ENCODE peak calls at places on chromosomes 6 and 20, in four cellular contexts. One of them, this sample, is unnamed.

GRCh38 chr20:54733687-54734086 is 258.3 kb downstream of the DOK5 start:
- DNase-seq in ovary: no peak
- DNase-seq in A549: no peak
- DNase-seq in adrenal gland: no peak
- DNase-seq in this sample: no peak

GRCh38 chr20:44461142-44461802 is 14.4 kb upstream of the TTPAL start:
- DNase-seq in ovary: no peak
- DNase-seq in A549: no peak
- DNase-seq in adrenal gland: no peak
- DNase-seq in this sample: no peak

GRCh38 chr6:163165922-163166321 is 248.6 kb upstream of the QKI start:
- DNase-seq in ovary: no peak
- DNase-seq in A549: no peak
- DNase-seq in adrenal gland: no peak
- DNase-seq in this sample: no peak

GRCh38 chr6:140434761-140435160 is 1060.3 kb upstream of the CITED2 start:
- DNase-seq in ovary: no peak
- DNase-seq in A549: no peak
- DNase-seq in adrenal gland: no peak
- DNase-seq in this sample: no peak

GRCh38 chr6:161161889-161162624 is 111.8 kb downstream of the AGPAT4 start:
- DNase-seq in ovary: no peak
- DNase-seq in A549: no peak
- DNase-seq in adrenal gland: peak; percentile 15
- DNase-seq in this sample: no peak

GRCh38 chr20:32040142-32040953 is 11.7 kb upstream of the HCK start:
- DNase-seq in ovary: no peak
- DNase-seq in A549: no peak
- DNase-seq in adrenal gland: peak; percentile 34
- DNase-seq in this sample: peak; percentile 47

GRCh38 chr20:24966317-24967012 is 17.4 kb downstream of the CST7 start:
- DNase-seq in ovary: no peak
- DNase-seq in A549: no peak
- DNase-seq in adrenal gland: peak; percentile 9
- DNase-seq in this sample: no peak

GRCh38 chr20:52812231-52812847 is 159.8 kb upstream of the TSHZ2 start:
- DNase-seq in ovary: no peak
- DNase-seq in A549: peak; percentile 10
- DNase-seq in adrenal gland: peak; percentile 46
- DNase-seq in this sample: no peak

GRCh38 chr20:48877299-48877698 is 44.2 kb upstream of the ARFGEF2 start:
- DNase-seq in ovary: no peak
- DNase-seq in A549: no peak
- DNase-seq in adrenal gland: no peak
- DNase-seq in this sample: no peak

GRCh38 chr20:10603378-10603777 is 70.4 kb downstream of the JAG1 start:
- DNase-seq in ovary: no peak
- DNase-seq in A549: no peak
- DNase-seq in adrenal gland: no peak
- DNase-seq in this sample: no peak

GRCh38 chr20:10605547-10606195 is 68.1 kb downstream of the JAG1 start:
- DNase-seq in ovary: no peak
- DNase-seq in A549: no peak
- DNase-seq in adrenal gland: no peak
- DNase-seq in this sample: no peak

GRCh38 chr20:10604865-10605440 is 68.8 kb downstream of the JAG1 start:
- DNase-seq in ovary: no peak
- DNase-seq in A549: no peak
- DNase-seq in adrenal gland: no peak
- DNase-seq in this sample: no peak

GRCh38 chr20:10603971-10604864 is 69.6 kb downstream of the JAG1 start:
- DNase-seq in ovary: peak; percentile 43
- DNase-seq in A549: peak; percentile 86
- DNase-seq in adrenal gland: peak; percentile 66
- DNase-seq in this sample: peak; percentile 42

DNA sequence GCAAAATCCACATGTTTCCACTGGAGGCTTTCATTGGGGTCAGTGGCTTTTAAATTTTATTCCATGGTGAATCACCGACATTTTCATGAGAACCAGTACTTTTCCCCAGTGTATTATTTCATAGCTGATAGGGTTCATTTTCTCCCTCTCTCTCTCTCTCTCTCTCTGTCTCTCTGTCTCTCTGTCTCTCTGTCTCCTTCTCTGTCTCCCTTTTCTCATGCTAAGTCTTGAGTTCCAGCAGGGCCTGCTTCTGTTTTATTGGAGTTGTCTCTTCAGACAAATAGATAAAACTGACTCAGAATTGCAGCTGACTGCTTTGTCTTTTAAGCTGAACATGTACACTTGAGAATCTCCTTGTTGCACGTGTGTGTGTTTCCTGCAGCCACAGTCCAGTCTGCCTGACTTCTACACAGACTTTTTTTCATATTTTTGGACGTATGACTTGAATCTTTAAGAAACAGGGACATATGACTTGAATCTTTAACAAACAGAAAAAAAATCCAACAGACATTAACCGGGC is 71.6 kb downstream of the JAG1 start:
- DNase-seq in ovary: no peak
- DNase-seq in A549: no peak
- DNase-seq in adrenal gland: no peak
- DNase-seq in this sample: no peak
- TF ChIP-seq POLR2A in ovary: no peak
- TF ChIP-seq POLR2A in A549: no peak
- TF ChIP-seq POLR2A in adrenal gland: no peak
- TF ChIP-seq POLR2A in this sample: no peak

GRCh38 chr6:3162565-3163247 is 5.4 kb upstream of the TUBB2A start:
- DNase-seq in ovary: peak; percentile 68
- DNase-seq in A549: peak; percentile 77
- DNase-seq in adrenal gland: peak; percentile 64
- DNase-seq in this sample: peak; percentile 67

GRCh38 chr6:3152689-3153088 is 4.7 kb downstream of the TUBB2A start:
- DNase-seq in ovary: no peak
- DNase-seq in A549: no peak
- DNase-seq in adrenal gland: no peak
- DNase-seq in this sample: no peak

GRCh38 chr6:3162067-3162497 is 4.7 kb upstream of the TUBB2A start:
- DNase-seq in ovary: no peak
- DNase-seq in A549: peak; percentile 76
- DNase-seq in adrenal gland: no peak
- DNase-seq in this sample: no peak

GRCh38 chr6:3159805-3160781 is 2.7 kb upstream of the TUBB2A start:
- DNase-seq in ovary: no peak
- DNase-seq in A549: peak; percentile 64
- DNase-seq in adrenal gland: peak; percentile 48
- DNase-seq in this sample: no peak

DNA sequence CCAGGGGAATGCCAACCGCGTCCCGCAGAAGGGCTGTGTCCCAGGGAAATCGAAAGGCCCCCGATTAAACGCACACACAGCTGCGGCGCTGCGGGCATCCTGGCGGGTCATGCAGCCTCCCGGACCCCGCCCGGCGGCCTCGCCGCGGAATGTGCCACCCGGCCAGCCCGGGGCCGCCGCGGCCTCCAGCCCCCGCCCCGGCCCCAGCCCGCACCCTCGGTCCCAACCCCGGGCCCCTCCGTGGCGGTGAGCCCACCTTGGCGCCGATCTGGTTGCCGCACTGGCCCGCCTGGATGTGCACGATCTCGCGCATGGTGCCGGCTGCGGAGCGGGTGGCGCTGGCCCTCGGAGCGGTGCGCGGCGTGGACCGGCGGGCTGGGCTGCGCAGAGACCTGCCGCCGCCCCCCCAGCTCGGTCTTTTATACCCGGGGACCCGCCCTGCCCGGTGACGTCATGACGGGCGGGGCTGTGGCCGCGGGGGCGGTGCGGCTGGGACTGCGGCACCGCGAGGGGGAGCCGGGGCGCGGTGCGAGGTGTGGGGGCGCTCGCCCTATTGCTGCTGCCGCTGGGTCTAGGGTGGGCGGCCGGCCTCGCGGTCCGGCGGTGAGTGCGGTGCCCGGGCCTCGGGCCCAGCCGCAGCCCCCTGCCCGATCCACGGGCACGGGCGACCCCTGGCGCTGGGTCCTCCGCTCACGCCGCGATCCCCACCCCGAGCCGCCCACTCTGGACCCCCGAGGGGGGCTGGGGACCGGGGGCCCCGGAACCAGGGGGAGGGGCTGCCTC is at the start of gene TUBB2A:
- DNase-seq in ovary: peak; percentile 90
- DNase-seq in A549: peak; percentile 65
- DNase-seq in adrenal gland: peak; percentile 77
- DNase-seq in this sample: peak; percentile 85
- TF ChIP-seq POLR2A in ovary: peak; percentile 85
- TF ChIP-seq POLR2A in A549: peak; percentile 93
- TF ChIP-seq POLR2A in adrenal gland: peak; percentile 90
- TF ChIP-seq POLR2A in this sample: peak; percentile 91

GRCh38 chr20:50237349-50237748 is 46.7 kb downstream of the CEBPB start:
- DNase-seq in ovary: no peak
- DNase-seq in A549: no peak
- DNase-seq in adrenal gland: no peak
- DNase-seq in this sample: no peak

GRCh38 chr20:50242548-50242862 is 51.9 kb downstream of the CEBPB start:
- DNase-seq in ovary: no peak
- DNase-seq in A549: no peak
- DNase-seq in adrenal gland: no peak
- DNase-seq in this sample: no peak

GRCh38 chr20:50238081-50238800 is 47.6 kb downstream of the CEBPB start:
- DNase-seq in ovary: no peak
- DNase-seq in A549: no peak
- DNase-seq in adrenal gland: no peak
- DNase-seq in this sample: no peak

GRCh38 chr20:50242178-50242514 is 51.5 kb downstream of the CEBPB start:
- DNase-seq in ovary: no peak
- DNase-seq in A549: no peak
- DNase-seq in adrenal gland: no peak
- DNase-seq in this sample: no peak

DNA sequence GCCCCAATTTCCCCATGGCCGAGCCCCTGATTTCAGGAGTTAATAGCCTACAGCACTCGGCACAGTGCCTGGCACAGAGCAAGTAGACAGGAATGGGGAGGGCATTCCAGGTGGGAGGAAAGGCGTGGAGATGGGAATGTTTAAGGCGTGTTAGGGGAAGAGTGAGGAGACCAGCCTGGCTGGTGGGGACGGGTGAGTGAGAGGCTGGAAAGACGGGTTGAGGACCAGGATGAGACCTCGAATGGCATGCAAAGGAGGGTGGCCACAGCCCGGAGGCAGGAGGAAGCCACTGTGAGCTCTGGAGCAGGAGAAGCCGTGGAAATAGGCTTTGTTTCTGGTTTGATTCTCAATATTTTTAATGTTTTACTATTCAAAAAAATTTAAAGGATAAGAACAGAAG is 49.5 kb downstream of the CEBPB start:
- DNase-seq in ovary: no peak
- DNase-seq in A549: no peak
- DNase-seq in adrenal gland: no peak
- DNase-seq in this sample: no peak
- TF ChIP-seq POLR2A in ovary: no peak
- TF ChIP-seq POLR2A in A549: no peak
- TF ChIP-seq POLR2A in adrenal gland: no peak
- TF ChIP-seq POLR2A in this sample: no peak

GRCh38 chr20:6044102-6044501 is 9.8 kb downstream of the LRRN4 start:
- DNase-seq in ovary: no peak
- DNase-seq in A549: peak; percentile 32
- DNase-seq in adrenal gland: no peak
- DNase-seq in this sample: no peak

GRCh38 chr20:6041808-6042265 is 12.0 kb downstream of the LRRN4 start:
- DNase-seq in ovary: no peak
- DNase-seq in A549: no peak
- DNase-seq in adrenal gland: no peak
- DNase-seq in this sample: no peak

GRCh38 chr20:6048391-6048790 is 5.5 kb downstream of the LRRN4 start:
- DNase-seq in ovary: no peak
- DNase-seq in A549: no peak
- DNase-seq in adrenal gland: no peak
- DNase-seq in this sample: no peak

GRCh38 chr20:6040958-6041807 is 12.7 kb downstream of the LRRN4 start:
- DNase-seq in ovary: no peak
- DNase-seq in A549: no peak
- DNase-seq in adrenal gland: no peak
- DNase-seq in this sample: no peak

GRCh38 chr20:6045566-6045965 is 8.3 kb downstream of the LRRN4 start:
- DNase-seq in ovary: no peak
- DNase-seq in A549: no peak
- DNase-seq in adrenal gland: peak; percentile 16
- DNase-seq in this sample: no peak
- TF ChIP-seq POLR2A in ovary: no peak
- TF ChIP-seq POLR2A in A549: no peak
- TF ChIP-seq POLR2A in adrenal gland: no peak
- TF ChIP-seq POLR2A in this sample: no peak

DNA sequence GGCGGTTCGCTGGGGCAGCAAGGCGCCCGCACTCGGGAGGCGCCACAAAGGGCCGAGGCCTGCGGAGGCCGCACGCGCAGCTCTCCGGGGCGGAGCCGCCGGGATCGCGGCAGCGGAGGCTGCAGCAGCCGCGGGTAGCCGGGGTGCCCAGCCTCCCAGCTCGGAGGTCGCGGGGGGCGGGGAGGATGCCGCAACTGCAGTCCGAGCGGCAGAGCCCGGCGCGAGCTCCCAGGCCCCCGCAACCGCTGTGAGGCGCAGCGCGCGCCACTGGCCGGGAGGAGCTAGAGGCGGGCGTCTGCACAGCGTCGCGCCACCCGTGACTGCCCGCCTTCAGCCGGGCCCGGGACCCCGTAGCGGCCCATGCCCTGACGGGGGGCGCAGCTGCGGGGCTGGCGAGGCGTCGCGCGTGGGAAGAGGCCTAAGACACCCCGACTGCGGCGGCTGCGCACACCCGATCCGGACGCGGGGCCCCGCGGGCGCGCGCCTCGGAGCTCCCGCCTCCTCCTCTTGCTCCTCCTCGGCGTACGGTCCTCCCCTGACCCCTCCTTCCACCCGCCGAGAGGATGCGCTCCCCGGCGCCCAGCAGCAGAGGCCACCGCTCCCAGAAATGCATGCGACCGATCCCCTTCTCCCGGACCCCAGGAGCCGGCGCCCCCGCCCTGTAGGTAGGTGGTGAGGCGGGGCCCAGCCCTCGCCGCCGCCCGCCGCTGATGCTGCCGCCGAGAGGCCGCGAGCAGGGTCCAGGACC is at the start of gene NCOA7:
- DNase-seq in ovary: peak; percentile 87
- DNase-seq in A549: peak; percentile 72
- DNase-seq in adrenal gland: peak; percentile 77
- DNase-seq in this sample: peak; percentile 89
- TF ChIP-seq POLR2A in ovary: peak; percentile 89
- TF ChIP-seq POLR2A in A549: peak; percentile 55
- TF ChIP-seq POLR2A in adrenal gland: peak; percentile 82
- TF ChIP-seq POLR2A in this sample: peak; percentile 75